ENCODE peak calls at places on chromosomes 7 and 10, in nine cellular contexts. X is adrenal gland, U is colonic mucosa, B is fibroblast of lung, R is IMR-90, F is HL-60, Y is neural progenitor cell, K is Peyer's patch, O is GM23338. S is an unnamed sample.

GRCh38 chr7:44067064-44067951 is 1.9 kb upstream of the PGAM2 start:
- DNase-seq in X (no peak), U (no peak), B (no peak), R (no peak), F (no peak), Y (no peak), K (peak), O (no peak), S (no peak)

GRCh38 chr10:43160067-43160918 is 22.0 kb downstream of the CSGALNACT2 start:
- DNase-seq in X (no peak), U (no peak), B (peak), R (peak), F (peak), Y (no peak), K (no peak), O (no peak), S (peak)

GRCh38 chr10:104641150-104642000 is at the start of gene SORCS3:
- DNase-seq in X (no peak), U (no peak), B (peak), R (no peak), F (no peak), Y (peak), K (no peak), O (peak), S (no peak)

GRCh38 chr10:44908071-44908709 is 2.9 kb upstream of the TMEM72 start:
- DNase-seq in X (no peak), U (no peak), B (peak), R (peak), F (peak), Y (peak), K (no peak), O (peak), S (no peak)

GRCh38 chr7:89474456-89474855 is 678.9 kb upstream of the TEX47 start:
- DNase-seq in X (no peak), U (no peak), B (no peak), R (no peak), F (no peak), Y (no peak), K (no peak), O (no peak), S (no peak)

GRCh38 chr7:65269150-65269856 is 104.4 kb upstream of the ZNF92 start:
- DNase-seq in X (peak), U (peak), B (peak), R (peak), F (no peak), Y (peak), K (peak), O (peak), S (peak)

GRCh38 chr10:58981051-58981450 is 195.4 kb upstream of the PHYHIPL start:
- DNase-seq in X (no peak), U (no peak), B (no peak), R (no peak), F (no peak), Y (no peak), K (no peak), O (no peak), S (no peak)

GRCh38 chr7:29854257-29854938 is 48.1 kb downstream of the WIPF3 start:
- DNase-seq in X (no peak), U (no peak), B (peak), R (no peak), F (no peak), Y (no peak), K (no peak), O (peak), S (no peak)

GRCh38 chr10:65720901-65721300 is 1204.9 kb upstream of the LRRTM3 start:
- DNase-seq in X (no peak), U (no peak), B (no peak), R (no peak), F (no peak), Y (no peak), K (no peak), O (no peak), S (no peak)

GRCh38 chr7:42624471-42624870 is 287.4 kb downstream of the C7orf25 start:
- DNase-seq in X (no peak), U (no peak), B (peak), R (no peak), F (no peak), Y (no peak), K (no peak), O (no peak), S (no peak)

GRCh38 chr10:18104223-18104872 is 35.9 kb upstream of the CACNB2 start:
- DNase-seq in X (peak), U (peak), B (peak), R (peak), F (peak), Y (peak), K (peak), O (peak), S (peak)

GRCh38 chr7:133512560-133512959 is 259.7 kb downstream of the EXOC4 start:
- DNase-seq in X (no peak), U (no peak), B (peak), R (peak), F (no peak), Y (no peak), K (no peak), O (no peak), S (no peak)

GRCh38 chr7:46494026-46494425 is 573.0 kb upstream of the IGFBP3 start:
- DNase-seq in X (no peak), U (no peak), B (peak), R (peak), F (no peak), Y (no peak), K (no peak), O (no peak), S (no peak)

GRCh38 chr10:116748041-116748440 is 5.7 kb upstream of the HSPA12A start:
- DNase-seq in X (peak), U (peak), B (peak), R (peak), F (no peak), Y (no peak), K (peak), O (no peak), S (peak)

GRCh38 chr10:11898372-11899066 is 75.4 kb downstream of the PROSER2 start:
- DNase-seq in X (no peak), U (no peak), B (peak), R (peak), F (no peak), Y (no peak), K (no peak), O (no peak), S (peak)

GRCh38 chr10:62326134-62326533 is 48.0 kb upstream of the ZNF365 start:
- DNase-seq in X (no peak), U (no peak), B (no peak), R (no peak), F (no peak), Y (no peak), K (no peak), O (no peak), S (no peak)

GRCh38 chr10:43844236-43844635 is 195.6 kb upstream of the ZNF32 start:
- DNase-seq in X (no peak), U (no peak), B (no peak), R (no peak), F (no peak), Y (no peak), K (no peak), O (no peak), S (no peak)

GRCh38 chr10:11404931-11405330 is 206.5 kb downstream of the USP6NL start:
- DNase-seq in X (no peak), U (no peak), B (no peak), R (no peak), F (no peak), Y (no peak), K (no peak), O (no peak), S (no peak)

GRCh38 chr7:108280136-108280535 is 150.0 kb upstream of the LAMB4 start:
- DNase-seq in X (no peak), U (no peak), B (no peak), R (no peak), F (no peak), Y (no peak), K (no peak), O (no peak), S (no peak)

GRCh38 chr7:17033245-17033644 is 151.5 kb upstream of the AGR3 start:
- DNase-seq in X (no peak), U (peak), B (no peak), R (no peak), F (no peak), Y (no peak), K (no peak), O (no peak), S (no peak)

GRCh38 chr7:133478591-133479135 is 225.8 kb downstream of the EXOC4 start:
- DNase-seq in X (no peak), U (no peak), B (no peak), R (no peak), F (no peak), Y (no peak), K (no peak), O (no peak), S (no peak)

GRCh38 chr10:77909755-77910375 is 16.7 kb downstream of the DLG5 start:
- DNase-seq in X (peak), U (peak), B (peak), R (peak), F (no peak), Y (peak), K (peak), O (no peak), S (no peak)

GRCh38 chr10:89367529-89367928 is 10.3 kb upstream of the IFIT1B start:
- DNase-seq in X (no peak), U (no peak), B (no peak), R (no peak), F (no peak), Y (peak), K (no peak), O (no peak), S (no peak)

GRCh38 chr10:31004611-31005193 is 27.0 kb downstream of the ZNF438 start:
- DNase-seq in X (no peak), U (no peak), B (peak), R (peak), F (no peak), Y (no peak), K (no peak), O (no peak), S (no peak)

GRCh38 chr10:28600056-28600455 is 67.1 kb downstream of the WAC start:
- DNase-seq in X (no peak), U (no peak), B (no peak), R (peak), F (no peak), Y (no peak), K (no peak), O (no peak), S (no peak)

GRCh38 chr7:3754488-3755365 is 453.7 kb downstream of the SDK1 start:
- DNase-seq in X (no peak), U (no peak), B (peak), R (peak), F (no peak), Y (peak), K (no peak), O (peak), S (peak)

GRCh38 chr7:135980665-135981180 is 3.6 kb upstream of the MTPN start:
- DNase-seq in X (peak), U (peak), B (peak), R (peak), F (peak), Y (no peak), K (peak), O (no peak), S (no peak)

GRCh38 chr7:141700291-141700847 is 1.6 kb downstream of the DENND11 start:
- DNase-seq in X (no peak), U (no peak), B (no peak), R (no peak), F (no peak), Y (no peak), K (no peak), O (no peak), S (no peak)

GRCh38 chr7:51545131-51545530 is 228.5 kb upstream of the COBL start:
- DNase-seq in X (no peak), U (no peak), B (no peak), R (no peak), F (no peak), Y (no peak), K (no peak), O (no peak), S (peak)

GRCh38 chr7:50121269-50121668 is 28.2 kb upstream of the ZPBP start:
- DNase-seq in X (no peak), U (no peak), B (no peak), R (no peak), F (no peak), Y (no peak), K (no peak), O (no peak), S (no peak)

GRCh38 chr10:10745281-10745680 is 272.4 kb upstream of the CELF2 start:
- DNase-seq in X (no peak), U (no peak), B (no peak), R (no peak), F (no peak), Y (no peak), K (no peak), O (peak), S (no peak)

GRCh38 chr7:45324683-45325237 is 167.2 kb downstream of the RAMP3 start:
- DNase-seq in X (no peak), U (no peak), B (peak), R (no peak), F (no peak), Y (no peak), K (no peak), O (no peak), S (no peak)

GRCh38 chr10:101785801-101786200 is 2.6 kb upstream of the NPM3 start:
- DNase-seq in X (no peak), U (no peak), B (no peak), R (no peak), F (no peak), Y (no peak), K (no peak), O (no peak), S (no peak)

GRCh38 chr10:101782811-101783735 is at the start of gene NPM3:
- DNase-seq in X (peak), U (peak), B (peak), R (peak), F (peak), Y (peak), K (peak), O (peak), S (peak)

GRCh38 chr10:101784558-101784957 is 1.3 kb upstream of the NPM3 start:
- DNase-seq in X (no peak), U (no peak), B (no peak), R (no peak), F (no peak), Y (no peak), K (no peak), O (no peak), S (no peak)

GRCh38 chr10:101781984-101782810 is 1.0 kb downstream of the NPM3 start:
- DNase-seq in X (no peak), U (no peak), B (no peak), R (no peak), F (no peak), Y (no peak), K (peak), O (no peak), S (no peak)

GRCh38 chr10:101783736-101784118 is 481 bp upstream of the NPM3 start:
- DNase-seq in X (no peak), U (no peak), B (peak), R (peak), F (no peak), Y (peak), K (peak), O (peak), S (peak)
- H3K27ac ChIP-seq in X (peak), U (peak), B (peak), R (peak), F (peak), Y (peak), K (peak), O (peak), S (peak)

GRCh38 chr7:130486963-130487324 is 4.9 kb upstream of the MEST start:
- DNase-seq in X (no peak), U (no peak), B (no peak), R (no peak), F (no peak), Y (no peak), K (no peak), O (no peak), S (peak)

GRCh38 chr7:130489140-130489967 is 2.5 kb upstream of the MEST start:
- DNase-seq in X (no peak), U (no peak), B (peak), R (peak), F (no peak), Y (peak), K (no peak), O (no peak), S (no peak)

GRCh38 chr7:130488376-130489139 is 3.3 kb upstream of the MEST start:
- DNase-seq in X (no peak), U (no peak), B (peak), R (no peak), F (no peak), Y (no peak), K (no peak), O (no peak), S (no peak)

GRCh38 chr7:130485734-130486113 is 6.2 kb upstream of the MEST start:
- DNase-seq in X (no peak), U (no peak), B (no peak), R (no peak), F (no peak), Y (no peak), K (no peak), O (no peak), S (no peak)

GRCh38 chr7:130486114-130486962 is 5.5 kb upstream of the MEST start:
- DNase-seq in X (peak), U (peak), B (no peak), R (no peak), F (peak), Y (peak), K (peak), O (peak), S (peak)
- TF ChIP-seq CTCF in X (peak), U (peak), B (peak), R (peak), F (peak), Y (peak), K (peak), O (peak), S (peak)

DNA sequence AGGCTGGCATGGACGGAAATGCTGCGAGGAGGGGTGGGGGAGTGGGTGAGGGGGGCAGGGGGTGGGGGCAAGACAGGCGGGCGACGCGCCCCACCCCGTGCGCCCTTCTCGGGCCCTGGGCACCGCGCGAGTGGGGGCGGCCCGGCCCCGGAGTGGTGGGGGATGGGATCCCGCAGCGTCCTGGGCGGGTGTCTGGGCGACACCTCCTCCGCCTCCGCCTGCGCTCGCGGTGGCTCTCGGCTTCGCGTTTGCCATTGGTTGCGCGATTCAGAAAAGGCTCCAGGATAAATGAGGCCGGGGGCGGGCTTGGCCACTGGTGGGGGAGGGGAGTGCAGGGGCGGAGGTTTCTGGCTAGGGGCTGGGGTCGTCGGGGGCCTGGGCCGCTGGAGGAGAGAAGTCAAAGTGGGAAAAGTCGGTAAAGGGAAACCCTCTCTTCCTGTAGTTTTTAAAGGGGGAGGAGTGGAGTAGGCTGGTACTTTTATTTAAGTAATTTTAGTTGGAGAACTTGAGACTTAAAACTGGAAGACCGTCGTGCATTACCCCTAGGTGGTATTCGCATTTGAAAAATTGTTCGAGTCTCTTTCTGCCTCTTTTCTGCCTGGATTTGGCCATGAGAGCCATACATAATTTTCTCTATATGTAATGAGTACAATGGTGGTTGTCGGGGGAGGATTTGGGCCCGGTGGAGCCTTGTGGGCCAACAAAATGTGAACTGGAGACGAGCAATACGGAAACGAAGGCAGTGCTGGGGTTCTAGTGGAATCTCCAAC is 984 bp upstream of the IGF2BP3 start:
- DNase-seq in X (no peak), U (peak), B (peak), R (peak), F (peak), Y (peak), K (no peak), O (peak), S (peak)
- H3K27ac ChIP-seq in X (no peak), U (no peak), B (no peak), R (peak), F (peak), Y (peak), K (no peak), O (peak), S (peak)

DNA sequence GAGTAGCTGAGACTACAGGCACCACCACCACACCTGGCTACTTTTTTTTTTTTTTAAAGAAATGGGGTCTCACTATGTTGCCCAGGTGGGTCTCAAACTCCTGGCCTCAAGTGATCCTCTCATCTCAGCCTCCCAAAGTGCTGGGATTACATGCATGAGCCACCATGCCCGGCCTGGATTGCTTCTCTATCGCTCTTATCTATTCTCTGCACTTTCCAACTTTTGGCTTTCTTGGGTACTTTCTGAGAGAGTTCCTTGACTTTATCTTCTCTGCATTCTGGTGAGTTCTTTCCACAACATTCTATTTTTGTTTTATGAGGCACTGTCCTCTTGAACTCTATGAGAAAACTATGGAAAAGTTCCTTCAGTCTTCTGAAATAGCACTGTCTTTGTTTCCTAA is 44.1 kb downstream of the HIP1 start:
- DNase-seq in X (no peak), U (no peak), B (no peak), R (no peak), F (no peak), Y (no peak), K (no peak), O (no peak), S (no peak)
- TF ChIP-seq CTCF in X (no peak), U (no peak), B (no peak), R (no peak), F (no peak), Y (no peak), K (no peak), O (no peak), S (no peak)

GRCh38 chr10:88226891-88227290 is 356.2 kb downstream of the RNLS start:
- DNase-seq in X (no peak), U (no peak), B (no peak), R (no peak), F (no peak), Y (no peak), K (no peak), O (no peak), S (no peak)

GRCh38 chr10:88226027-88226690 is 357.0 kb downstream of the RNLS start:
- DNase-seq in X (no peak), U (no peak), B (no peak), R (no peak), F (no peak), Y (no peak), K (no peak), O (no peak), S (no peak)

GRCh38 chr10:88228130-88228529 is 355.0 kb downstream of the RNLS start:
- DNase-seq in X (no peak), U (no peak), B (no peak), R (no peak), F (no peak), Y (no peak), K (no peak), O (no peak), S (no peak)

GRCh38 chr10:88230251-88230650 is 352.9 kb downstream of the RNLS start:
- DNase-seq in X (no peak), U (no peak), B (no peak), R (no peak), F (no peak), Y (no peak), K (no peak), O (no peak), S (no peak)

GRCh38 chr10:88227342-88228018 is 355.6 kb downstream of the RNLS start:
- DNase-seq in X (no peak), U (peak), B (peak), R (peak), F (no peak), Y (no peak), K (peak), O (no peak), S (no peak)
- H3K27ac ChIP-seq in X (peak), U (no peak), B (peak), R (no peak), F (no peak), Y (no peak), K (peak), O (no peak), S (no peak)

S was measured in RWPE1.